ENCODE peak calls at places on chromosomes 5 and 9, in nine cellular contexts. Z is PC-9; B is CD8-positive, alpha-beta T cell; M is aorta; X is stomach; J is colonic mucosa; U is body of pancreas; L is breast epithelium; P is tibial nerve. O is an unnamed sample. For H3K36me3 and H3K4me1, the result is how much of the 10 kb centered on the place peaks cover.

GRCh38 chr9:121684381-121685145 is 33.1 kb downstream of the DAB2IP start:
- DNase-seq in M (peak), X (peak), L (no peak), J (peak), B (no peak), Z (no peak), U (peak), P (no peak), O (no peak)

GRCh38 chr5:17487180-17487512 is 10.9 kb upstream of the TAF11L2 start:
- DNase-seq in Z (no peak), M (no peak), P (no peak), B (no peak), L (no peak), X (no peak), U (no peak), J (no peak), O (no peak)

GRCh38 chr9:137320555-137321384 is 18.7 kb upstream of the NRARP start:
- DNase-seq in L (no peak), M (peak), Z (no peak), B (no peak), U (no peak), X (peak), P (no peak), J (no peak), O (no peak)

GRCh38 chr5:59666709-59667108 is 226.8 kb downstream of the PDE4D start:
- DNase-seq in Z (no peak), M (no peak), X (no peak), U (no peak), L (no peak), J (no peak), P (no peak), B (no peak), O (no peak)

GRCh38 chr9:121736147-121736721 is 84.8 kb downstream of the DAB2IP start:
- DNase-seq in P (peak), M (peak), Z (peak), L (peak), U (peak), X (peak), B (no peak), J (peak), O (peak)

GRCh38 chr5:172095368-172095960 is 89.0 kb upstream of the FBXW11 start:
- DNase-seq in U (no peak), L (no peak), M (no peak), Z (no peak), J (no peak), B (no peak), P (no peak), X (no peak), O (no peak)

GRCh38 chr5:177383181-177383580 is 1.1 kb upstream of the SLC34A1 start:
- DNase-seq in X (no peak), U (no peak), P (no peak), Z (no peak), L (no peak), J (no peak), B (no peak), M (no peak), O (no peak)

GRCh38 chr5:15183520-15183919 is 311.9 kb upstream of the ANKH start:
- DNase-seq in P (no peak), L (no peak), J (no peak), Z (no peak), X (no peak), U (no peak), M (no peak), B (no peak), O (no peak)

GRCh38 chr9:125049212-125049611 is 94.1 kb downstream of the SCAI start:
- DNase-seq in J (no peak), B (no peak), M (no peak), P (no peak), X (no peak), U (no peak), L (no peak), Z (no peak), O (no peak)

GRCh38 chr9:98520221-98520920 is 188.4 kb downstream of the GABBR2 start:
- DNase-seq in B (no peak), P (no peak), U (no peak), L (no peak), Z (no peak), J (no peak), X (no peak), M (no peak), O (no peak)

GRCh38 chr5:41542183-41542582 is 31.8 kb upstream of the PLCXD3 start:
- DNase-seq in X (no peak), M (no peak), B (no peak), L (no peak), P (no peak), J (no peak), U (no peak), Z (no peak), O (no peak)

GRCh38 chr9:4333231-4333740 is 33.4 kb upstream of the GLIS3 start:
- DNase-seq in Z (no peak), L (no peak), P (no peak), U (no peak), J (no peak), B (no peak), X (no peak), M (no peak), O (no peak)

GRCh38 chr9:134494905-134495304 is 146.7 kb upstream of the COL5A1 start:
- DNase-seq in P (no peak), L (no peak), B (no peak), J (no peak), Z (no peak), U (peak), M (peak), X (no peak), O (no peak)

GRCh38 chr5:129120158-129120581 is 25.6 kb downstream of the ISOC1 start:
- DNase-seq in U (no peak), Z (no peak), P (no peak), L (no peak), X (no peak), B (no peak), J (no peak), M (no peak), O (no peak)

GRCh38 chr5:7395432-7396168 is at the start of gene ADCY2:
- DNase-seq in Z (no peak), J (no peak), M (no peak), U (no peak), X (no peak), L (no peak), B (no peak), P (no peak), O (no peak)

GRCh38 chr9:37474438-37474837 is 9.2 kb upstream of the ZBTB5 start:
- DNase-seq in P (no peak), X (no peak), M (no peak), L (no peak), J (no peak), B (no peak), U (no peak), Z (no peak), O (no peak)

GRCh38 chr5:75574791-75575190 is 36.5 kb upstream of the ANKDD1B start:
- DNase-seq in L (no peak), Z (no peak), X (no peak), U (no peak), B (no peak), J (no peak), P (no peak), M (no peak), O (no peak)

GRCh38 chr5:84599964-84600363 is 215.3 kb upstream of the EDIL3 start:
- DNase-seq in L (no peak), X (no peak), P (no peak), B (no peak), M (no peak), U (no peak), J (no peak), Z (no peak), O (no peak)

GRCh38 chr9:92576175-92576574 is 40.4 kb upstream of the ECM2 start:
- DNase-seq in M (no peak), J (no peak), B (no peak), Z (no peak), L (no peak), U (no peak), X (no peak), P (no peak), O (no peak)

GRCh38 chr9:1120500-1120899 is 70.3 kb downstream of the DMRT2 start:
- DNase-seq in Z (no peak), U (no peak), X (no peak), L (no peak), P (no peak), B (no peak), M (no peak), J (no peak), O (no peak)

GRCh38 chr9:18256574-18256973 is 217.4 kb upstream of the ADAMTSL1 start:
- DNase-seq in M (no peak), L (no peak), U (no peak), P (no peak), B (no peak), Z (no peak), X (no peak), J (peak), O (no peak)

GRCh38 chr9:8857330-8858249 is 1058.0 kb upstream of the DMAC1 start:
- DNase-seq in B (no peak), U (peak), L (no peak), M (peak), X (peak), Z (no peak), P (peak), J (peak), O (peak)

GRCh38 chr5:150500905-150501304 is 7.0 kb upstream of the NDST1 start:
- DNase-seq in B (no peak), Z (no peak), M (no peak), J (no peak), P (no peak), U (no peak), L (peak), X (no peak), O (no peak)

GRCh38 chr9:37037137-37037743 is 3.2 kb upstream of the PAX5 start:
- DNase-seq in P (no peak), J (peak), X (no peak), Z (no peak), U (no peak), L (no peak), M (no peak), B (no peak), O (no peak)

GRCh38 chr5:7927466-7928375 is 58.8 kb downstream of the MTRR start:
- DNase-seq in J (peak), X (peak), P (peak), B (no peak), M (no peak), L (no peak), Z (peak), U (peak), O (peak)

GRCh38 chr9:131382850-131383729 is 10.8 kb upstream of the PRRC2B start:
- DNase-seq in J (no peak), U (peak), B (no peak), Z (peak), X (peak), L (no peak), M (no peak), P (no peak), O (peak)

GRCh38 chr5:176508603-176509002 is 28.6 kb downstream of the RNF44 start:
- DNase-seq in Z (no peak), L (no peak), U (no peak), P (no peak), X (no peak), M (no peak), B (no peak), J (no peak), O (no peak)

GRCh38 chr9:71363286-71363961 is 242.0 kb upstream of the TRPM3 start:
- DNase-seq in P (no peak), Z (no peak), U (no peak), L (no peak), M (no peak), X (no peak), J (no peak), B (no peak), O (no peak)

GRCh38 chr5:168931638-168932345 is 352.6 kb upstream of the PANK3 start:
- DNase-seq in L (no peak), P (no peak), B (no peak), U (no peak), Z (no peak), X (no peak), M (no peak), J (no peak), O (no peak)

GRCh38 chr9:127079741-127080140 is 42.7 kb downstream of the ANGPTL2 start:
- DNase-seq in Z (no peak), L (no peak), B (no peak), M (no peak), J (no peak), U (no peak), P (no peak), X (no peak), O (no peak)

GRCh38 chr5:1879292-1880263 is 3.1 kb downstream of the IRX4 start:
- DNase-seq in U (no peak), Z (no peak), M (no peak), J (no peak), B (no peak), L (no peak), X (no peak), P (no peak), O (no peak)

GRCh38 chr5:33370135-33370472 is 70.7 kb upstream of the TARS1 start:
- DNase-seq in J (no peak), Z (peak), X (no peak), U (no peak), P (no peak), M (no peak), B (no peak), L (no peak), O (no peak)

GRCh38 chr5:142078251-142078650 is 30.3 kb upstream of the NDFIP1 start:
- DNase-seq in U (no peak), L (no peak), M (no peak), Z (no peak), J (no peak), P (no peak), X (no peak), B (no peak), O (no peak)

GRCh38 chr5:10452768-10453331 is 11.2 kb downstream of the ROPN1L start:
- DNase-seq in U (no peak), Z (peak), L (no peak), X (no peak), J (no peak), P (no peak), M (no peak), B (no peak), O (no peak)

GRCh38 chr9:122900791-122901190 is 4.4 kb downstream of the RC3H2 start:
- DNase-seq in L (no peak), U (no peak), B (no peak), J (no peak), Z (no peak), P (no peak), M (no peak), X (no peak), O (no peak)

GRCh38 chr5:176446884-176447537 is 1.2 kb upstream of the FAF2 start:
- DNase-seq in Z (no peak), J (peak), M (peak), U (peak), P (peak), B (no peak), X (no peak), L (no peak), O (no peak)

GRCh38 chr5:96880402-96881164 is 4.3 kb downstream of the ERAP2 start:
- DNase-seq in L (no peak), U (no peak), X (no peak), B (no peak), M (no peak), J (no peak), P (no peak), Z (peak), O (no peak)

GRCh38 chr9:3477236-3477834 is 48.5 kb downstream of the RFX3 start:
- DNase-seq in Z (no peak), M (no peak), U (no peak), X (no peak), B (no peak), J (no peak), P (no peak), L (no peak), O (no peak)

GRCh38 chr9:134189475-134190231 is 25.3 kb upstream of the RNU6ATAC start:
- DNase-seq in J (no peak), U (no peak), X (no peak), Z (no peak), P (no peak), L (no peak), B (no peak), M (peak), O (no peak)

DNA sequence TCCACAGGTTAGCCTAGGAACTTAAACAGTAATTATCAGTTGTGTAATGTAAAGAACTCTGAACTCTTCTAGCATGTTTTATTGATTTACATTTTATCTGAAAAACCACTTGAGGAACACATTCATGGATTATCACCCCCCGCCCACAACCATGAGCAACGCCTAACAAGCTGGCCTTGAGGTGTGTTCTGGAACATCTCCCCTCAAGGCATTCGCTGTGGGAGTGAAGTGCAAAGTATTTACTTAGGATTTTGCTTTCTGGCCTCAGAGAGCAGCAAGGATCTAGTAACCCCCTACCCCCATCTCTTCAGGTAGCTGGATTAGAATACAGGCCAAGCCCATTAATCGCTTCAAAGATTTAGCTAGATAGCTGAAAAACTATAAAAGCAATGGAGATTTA is 37.4 kb downstream of the DDX31 start:
- DNase-seq in M (no peak), B (no peak), U (no peak), Z (no peak), L (no peak), P (no peak), J (no peak), X (no peak), O (no peak)
- H3K36me3 ChIP-seq in M (under half), B (under half), U (under half), Z (under half), L (under half), P (half or more), J (under half), X (half or more), O (under half)

GRCh38 chr5:173883347-173883924 is 4.7 kb upstream of the CPEB4 start:
- DNase-seq in J (no peak), U (no peak), L (no peak), M (no peak), Z (no peak), P (no peak), B (no peak), X (no peak), O (no peak)
- H3K27ac ChIP-seq in J (no peak), U (no peak), L (no peak), M (no peak), Z (no peak), P (no peak), B (no peak), X (no peak), O (no peak)

GRCh38 chr9:7407246-7407645 is 392.3 kb downstream of the DMAC1 start:
- DNase-seq in U (no peak), L (no peak), Z (no peak), J (no peak), P (no peak), B (no peak), M (no peak), X (no peak), O (no peak)

GRCh38 chr9:7405924-7406604 is 393.5 kb downstream of the DMAC1 start:
- DNase-seq in P (no peak), J (no peak), X (no peak), Z (no peak), M (no peak), U (no peak), B (no peak), L (no peak), O (no peak)

GRCh38 chr9:7403839-7404238 is 395.7 kb downstream of the DMAC1 start:
- DNase-seq in L (no peak), B (no peak), U (no peak), P (no peak), J (no peak), Z (no peak), X (no peak), M (no peak), O (no peak)

GRCh38 chr9:7402704-7403389 is 396.7 kb downstream of the DMAC1 start:
- DNase-seq in X (no peak), M (no peak), B (no peak), U (no peak), J (no peak), Z (no peak), P (no peak), L (no peak), O (no peak)

DNA sequence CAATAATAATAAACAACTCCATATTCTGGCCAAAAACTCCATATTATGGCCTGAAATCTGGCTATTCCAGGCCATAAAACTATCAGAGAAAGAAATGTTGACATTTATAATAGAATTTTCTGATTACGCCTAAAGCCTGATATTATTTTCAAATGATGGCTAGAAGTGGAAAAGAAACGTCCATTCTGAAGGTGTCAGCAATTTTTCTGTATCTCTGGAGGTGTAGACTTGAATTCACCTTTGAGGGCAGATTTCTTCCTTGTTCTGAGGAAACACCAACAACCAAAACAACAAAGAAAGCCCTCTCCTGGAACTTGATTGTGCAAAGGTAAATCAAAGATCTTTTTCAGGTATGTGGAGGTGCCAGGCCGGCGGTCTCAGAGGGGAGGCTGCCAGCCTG is 390.7 kb downstream of the DMAC1 start:
- DNase-seq in P (no peak), M (no peak), X (no peak), Z (no peak), U (no peak), B (no peak), L (no peak), J (no peak), O (no peak)
- H3K4me1 ChIP-seq in P (under half), M (under half), X (under half), Z (under half), U (under half), B (under half), L (under half), J (under half), O (under half)

GRCh38 chr5:156963125-156963524 is at the start of gene TIMD4:
- DNase-seq in B (no peak), M (no peak), L (no peak), P (peak), U (no peak), X (no peak), Z (no peak), J (no peak), O (no peak)
- H3K36me3 ChIP-seq in B (under half), M (under half), L (under half), P (under half), U (under half), X (under half), Z (under half), J (under half), O (under half)

DNA sequence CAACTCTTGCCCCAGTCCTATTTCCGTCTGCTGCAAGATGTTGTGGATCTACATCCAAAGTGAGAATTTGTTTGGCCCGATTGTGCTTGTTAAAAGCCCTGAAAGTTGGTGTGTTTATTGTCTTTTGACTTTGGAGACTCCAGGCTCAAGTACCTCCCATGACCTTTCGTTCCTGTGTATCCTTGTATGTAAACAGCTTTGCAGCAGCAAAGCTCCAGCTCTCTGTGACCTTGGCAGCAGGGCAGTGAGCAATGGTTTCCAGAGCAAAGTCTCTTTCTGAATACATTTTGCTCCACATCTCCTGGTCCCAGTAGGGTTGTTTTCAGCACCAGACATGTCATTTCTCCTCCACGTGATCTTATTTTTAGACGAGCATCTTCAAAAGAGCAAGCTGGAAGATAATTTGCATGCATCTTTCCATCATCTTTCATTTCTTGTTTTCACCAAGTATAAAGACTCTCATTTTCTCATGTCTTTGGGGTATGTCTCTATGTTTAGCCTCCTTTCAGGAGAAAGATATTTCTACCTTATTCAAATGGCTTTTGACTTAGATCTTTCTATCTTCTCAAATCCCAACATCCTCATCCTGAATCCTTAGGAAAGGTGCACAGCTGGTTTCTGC is 68.1 kb upstream of the ERCC6L2 start:
- DNase-seq in B (no peak), M (no peak), L (no peak), U (no peak), Z (no peak), P (peak), J (no peak), X (peak), O (no peak)
- H3K27ac ChIP-seq in B (no peak), M (no peak), L (no peak), U (no peak), Z (no peak), P (no peak), J (no peak), X (peak), O (peak)